ENCODE peak calls at places on chromosomes 2 and 18, in ten cellular contexts. A is adrenal gland, H is tibial nerve, F is gastrocnemius medialis, S is IMR-90, G is OCI-LY7, V is A673, C is fibroblast of lung, X is prostate gland, L is heart left ventricle. I is an unnamed sample.

GRCh38 chr18:71485578-71485977 is 1058.6 kb downstream of the CBLN2 start:
- DNase-seq in V (no peak), L (no peak), H (no peak), X (no peak), C (peak; percentile 77), S (no peak), G (no peak), A (no peak), F (no peak), I (no peak)

GRCh38 chr2:27496357-27497287 is at the start of gene GCKR:
- DNase-seq in V (no peak), G (no peak), C (peak; percentile 49), S (peak; percentile 52), F (no peak), H (no peak), A (peak; percentile 36), L (no peak), X (no peak), I (no peak)

GRCh38 chr2:241808701-241809382 is at the start of gene NEU4:
- DNase-seq in X (no peak), C (no peak), V (peak; percentile 75), L (no peak), S (no peak), A (no peak), H (no peak), F (peak; percentile 72), G (no peak), I (peak; percentile 85)

GRCh38 chr2:153622285-153622684 is 143.7 kb upstream of the RPRM start:
- DNase-seq in H (no peak), G (no peak), V (peak; percentile 1), X (no peak), A (no peak), C (no peak), S (no peak), L (no peak), F (no peak), I (no peak)

GRCh38 chr18:30004977-30005376 is 1037.6 kb downstream of the DSC3 start:
- DNase-seq in S (no peak), V (no peak), H (no peak), X (no peak), G (no peak), C (no peak), F (no peak), L (no peak), A (no peak), I (no peak)

GRCh38 chr2:30978044-30978443 is 160.2 kb downstream of the GALNT14 start:
- DNase-seq in X (no peak), G (no peak), C (no peak), F (no peak), H (no peak), S (no peak), A (no peak), V (no peak), L (no peak), I (no peak)

GRCh38 chr2:218622606-218623238 is 15.0 kb downstream of the PLCD4 start:
- DNase-seq in S (peak; percentile 33), G (no peak), F (no peak), L (no peak), V (peak; percentile 31), A (no peak), X (no peak), H (no peak), C (peak; percentile 21), I (no peak)

GRCh38 chr2:202965810-202966454 is 48.7 kb upstream of the NBEAL1 start:
- DNase-seq in S (peak; percentile 63), X (no peak), V (peak; percentile 78), H (no peak), A (peak; percentile 16), L (no peak), C (peak; percentile 82), G (no peak), F (no peak), I (no peak)

DNA sequence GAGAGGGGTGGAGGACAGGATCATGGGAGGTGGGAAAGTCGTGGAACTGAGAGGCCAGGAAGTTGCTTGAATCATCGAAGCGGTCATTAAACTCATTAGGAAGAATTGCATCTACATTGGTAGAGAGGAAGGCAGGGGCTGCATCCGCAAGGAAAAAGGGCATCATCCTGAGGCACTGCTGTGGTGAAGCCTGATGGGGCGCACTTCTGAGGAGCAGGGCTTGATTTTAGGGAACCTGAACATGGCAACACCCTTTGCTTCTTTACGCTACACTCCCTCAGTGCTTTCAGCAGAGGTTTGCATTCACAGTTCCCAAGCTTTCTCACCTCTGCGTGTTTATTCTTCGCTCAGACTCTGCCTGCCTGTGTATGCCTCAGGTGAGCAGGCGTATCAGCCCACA is 352.0 kb upstream of the RAB6C start:
- DNase-seq in L (no peak), F (no peak), C (no peak), X (no peak), S (no peak), A (no peak), H (no peak), G (no peak), V (no peak), I (no peak)
- TF ChIP-seq CTCF in L (no peak), F (no peak), C (no peak), X (no peak), S (no peak), A (no peak), H (no peak), G (no peak), V (no peak), I (no peak)

GRCh38 chr2:54635554-54636152 is 87.8 kb upstream of the EML6 start:
- DNase-seq in F (no peak), L (no peak), C (peak; percentile 72), S (peak; percentile 46), A (no peak), G (no peak), V (no peak), X (no peak), H (no peak), I (no peak)
- H3K4me1 ChIP-seq in F (peaks cover 32% of the 10 kb centered on the region), L (peaks cover 88% of the 10 kb centered on the region), C (peaks cover 35% of the 10 kb centered on the region), S (peaks cover 21% of the 10 kb centered on the region), A (peaks cover 98% of the 10 kb centered on the region), G (peaks cover 82% of the 10 kb centered on the region), V (peaks cover 68% of the 10 kb centered on the region), X (peaks cover 3% of the 10 kb centered on the region), H (peaks cover 94% of the 10 kb centered on the region), I (peaks cover 12% of the 10 kb centered on the region)

GRCh38 chr2:168289880-168290279 is 42.5 kb upstream of the STK39 start:
- DNase-seq in C (no peak), G (no peak), A (no peak), H (no peak), F (no peak), V (no peak), X (no peak), S (no peak), L (no peak), I (no peak)

GRCh38 chr2:168290391-168290790 is 43.0 kb upstream of the STK39 start:
- DNase-seq in A (no peak), X (no peak), F (no peak), V (no peak), S (no peak), G (no peak), C (no peak), L (no peak), H (no peak), I (no peak)

GRCh38 chr2:168294409-168294808 is 47.0 kb upstream of the STK39 start:
- DNase-seq in H (no peak), A (no peak), G (no peak), V (no peak), X (no peak), C (no peak), L (no peak), S (no peak), F (no peak), I (no peak)

GRCh38 chr2:168295051-168295450 is 47.7 kb upstream of the STK39 start:
- DNase-seq in L (no peak), X (no peak), A (no peak), F (no peak), V (no peak), H (no peak), C (no peak), S (no peak), G (no peak), I (no peak)

GRCh38 chr2:168293766-168294165 is 46.4 kb upstream of the STK39 start:
- DNase-seq in S (no peak), X (no peak), V (no peak), A (no peak), F (no peak), L (no peak), G (no peak), H (no peak), C (no peak), I (no peak)
- TF ChIP-seq CTCF in S (peak; percentile 2), X (no peak), V (peak; percentile 21), A (no peak), F (no peak), L (no peak), G (no peak), H (no peak), C (no peak), I (no peak)

DNA sequence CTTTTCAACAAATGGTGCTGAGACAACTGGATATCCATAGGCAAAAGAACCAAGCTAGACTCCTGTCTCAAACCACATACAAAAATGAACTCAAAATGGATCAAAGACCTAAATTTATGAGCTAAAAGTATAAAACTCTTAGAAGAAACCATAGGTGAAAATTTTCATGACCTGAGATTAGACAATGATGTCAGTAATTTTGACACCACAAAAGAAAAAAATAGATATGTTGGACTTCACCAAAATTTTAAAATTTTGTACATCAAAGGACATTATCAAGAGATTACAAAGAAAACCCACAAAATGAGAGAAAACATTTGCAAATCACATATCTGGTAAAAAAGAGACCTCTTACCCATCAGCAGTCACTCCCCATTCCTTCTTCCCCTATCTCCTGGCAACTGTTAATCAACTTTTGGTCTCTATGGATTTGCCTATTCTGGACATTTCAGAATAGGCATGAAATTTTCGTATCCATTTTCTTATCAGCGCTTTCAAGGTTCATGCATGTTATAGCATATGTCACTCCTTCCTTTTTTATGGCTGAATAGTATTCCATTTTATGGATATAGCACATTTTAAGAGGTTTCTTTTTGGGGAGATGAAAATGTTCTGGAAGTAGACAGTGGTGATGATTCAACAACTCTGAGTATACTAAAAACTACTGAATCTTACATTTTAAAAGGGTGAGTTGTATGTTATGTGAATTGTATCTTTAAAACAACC is 43.3 kb downstream of the FAM178B start:
- DNase-seq in C (no peak), F (no peak), V (no peak), L (no peak), X (no peak), H (no peak), G (no peak), S (no peak), A (no peak), I (no peak)
- H3K4me1 ChIP-seq in C (no peaks in the 10 kb centered on the region), F (no peaks in the 10 kb centered on the region), V (no peaks in the 10 kb centered on the region), L (no peaks in the 10 kb centered on the region), X (no peaks in the 10 kb centered on the region), H (peaks cover 22% of the 10 kb centered on the region), G (no peaks in the 10 kb centered on the region), S (no peaks in the 10 kb centered on the region), A (no peaks in the 10 kb centered on the region), I (no peaks in the 10 kb centered on the region)

GRCh38 chr2:54083021-54083420 is 32.4 kb upstream of the ACYP2 start:
- DNase-seq in G (no peak), F (no peak), H (no peak), S (no peak), L (no peak), C (peak; percentile 20), X (no peak), A (no peak), V (no peak), I (no peak)
- TF ChIP-seq CTCF in G (no peak), F (no peak), H (no peak), S (no peak), L (no peak), C (no peak), X (no peak), A (no peak), V (no peak), I (no peak)

GRCh38 chr2:74873678-74874640 is 40.0 kb downstream of the HK2 start:
- DNase-seq in X (no peak), G (no peak), L (no peak), A (no peak), V (no peak), C (no peak), F (no peak), S (no peak), H (no peak), I (no peak)
- H3K4me1 ChIP-seq in X (no peaks in the 10 kb centered on the region), G (no peaks in the 10 kb centered on the region), L (no peaks in the 10 kb centered on the region), A (peaks cover 4% of the 10 kb centered on the region), V (no peaks in the 10 kb centered on the region), C (peaks cover 4% of the 10 kb centered on the region), F (no peaks in the 10 kb centered on the region), S (peaks cover 16% of the 10 kb centered on the region), H (no peaks in the 10 kb centered on the region), I (peaks cover 3% of the 10 kb centered on the region)

I was measured in transverse colon.